ENCODE peak calls at places on chromosomes 4 and X, in five cellular contexts. One of them, this sample, is unnamed.

GRCh38 chr4:186227221-186227620 is at the start of gene KLKB1:
- DNase-seq in AG04449: no peak
- DNase-seq in kidney epithelial cell: no peak
- DNase-seq in choroid plexus epithelial cell: peak; percentile 77
- DNase-seq in fibroblast of lung: peak; percentile 37
- DNase-seq in this sample: no peak

GRCh38 chr4:89158884-89159503 is 47.7 kb downstream of the TIGD2 start:
- DNase-seq in AG04449: no peak
- DNase-seq in fibroblast of lung: peak; percentile 75
- DNase-seq in kidney epithelial cell: no peak
- DNase-seq in choroid plexus epithelial cell: peak; percentile 75
- DNase-seq in this sample: peak; percentile 70

GRCh38 chr4:167380964-167381363 is 146.7 kb upstream of the SPOCK3 start:
- DNase-seq in kidney epithelial cell: no peak
- DNase-seq in choroid plexus epithelial cell: no peak
- DNase-seq in AG04449: no peak
- DNase-seq in fibroblast of lung: no peak
- DNase-seq in this sample: no peak

GRCh38 chrX:13432776-13433605 is 113.1 kb upstream of the ATXN3L start:
- DNase-seq in kidney epithelial cell: no peak
- DNase-seq in choroid plexus epithelial cell: peak; percentile 81
- DNase-seq in fibroblast of lung: peak; percentile 77
- DNase-seq in AG04449: no peak
- DNase-seq in this sample: peak; percentile 89

GRCh38 chr4:125666635-125667034 is 351.9 kb downstream of the FAT4 start:
- DNase-seq in AG04449: no peak
- DNase-seq in kidney epithelial cell: no peak
- DNase-seq in choroid plexus epithelial cell: no peak
- DNase-seq in fibroblast of lung: no peak
- DNase-seq in this sample: no peak

GRCh38 chr4:31069151-31069550 is 349.0 kb downstream of the PCDH7 start:
- DNase-seq in choroid plexus epithelial cell: no peak
- DNase-seq in AG04449: no peak
- DNase-seq in fibroblast of lung: no peak
- DNase-seq in kidney epithelial cell: no peak
- DNase-seq in this sample: no peak

GRCh38 chrX:38052096-38052495 is 45.7 kb downstream of the SYTL5 start:
- DNase-seq in kidney epithelial cell: peak; percentile 77
- DNase-seq in AG04449: peak; percentile 44
- DNase-seq in choroid plexus epithelial cell: peak; percentile 70
- DNase-seq in fibroblast of lung: peak; percentile 90
- DNase-seq in this sample: peak; percentile 78

GRCh38 chr4:89213382-89213701 is 94.3 kb downstream of the GPRIN3 start:
- DNase-seq in fibroblast of lung: no peak
- DNase-seq in choroid plexus epithelial cell: no peak
- DNase-seq in AG04449: no peak
- DNase-seq in kidney epithelial cell: no peak
- DNase-seq in this sample: peak; percentile 1

GRCh38 chrX:1434871-1435240 is 17.9 kb downstream of the ASMTL start:
- DNase-seq in AG04449: no peak
- DNase-seq in fibroblast of lung: no peak
- DNase-seq in kidney epithelial cell: no peak
- DNase-seq in choroid plexus epithelial cell: no peak
- DNase-seq in this sample: no peak

GRCh38 chr4:188819243-188819642 is 680.0 kb downstream of the TRIML1 start:
- DNase-seq in choroid plexus epithelial cell: no peak
- DNase-seq in AG04449: no peak
- DNase-seq in fibroblast of lung: no peak
- DNase-seq in kidney epithelial cell: no peak
- DNase-seq in this sample: no peak

GRCh38 chr4:39255266-39255665 is 72.9 kb downstream of the WDR19 start:
- DNase-seq in fibroblast of lung: peak; percentile 6
- DNase-seq in kidney epithelial cell: peak; percentile 38
- DNase-seq in choroid plexus epithelial cell: peak; percentile 59
- DNase-seq in AG04449: no peak
- DNase-seq in this sample: peak; percentile 67

GRCh38 chr4:128357286-128357685 is 69.7 kb upstream of the PGRMC2 start:
- DNase-seq in fibroblast of lung: no peak
- DNase-seq in AG04449: no peak
- DNase-seq in choroid plexus epithelial cell: no peak
- DNase-seq in kidney epithelial cell: no peak
- DNase-seq in this sample: peak; percentile 74

GRCh38 chr4:40722576-40723161 is 27.1 kb upstream of the NSUN7 start:
- DNase-seq in fibroblast of lung: no peak
- DNase-seq in AG04449: no peak
- DNase-seq in kidney epithelial cell: no peak
- DNase-seq in choroid plexus epithelial cell: no peak
- DNase-seq in this sample: no peak

GRCh38 chr4:129110931-129111330 is 15.0 kb downstream of the C4orf33 start:
- DNase-seq in AG04449: no peak
- DNase-seq in choroid plexus epithelial cell: no peak
- DNase-seq in kidney epithelial cell: no peak
- DNase-seq in fibroblast of lung: no peak
- DNase-seq in this sample: no peak

GRCh38 chrX:56726609-56727008 is 2.4 kb upstream of the NBDY start:
- DNase-seq in AG04449: no peak
- DNase-seq in kidney epithelial cell: no peak
- DNase-seq in choroid plexus epithelial cell: peak; percentile 77
- DNase-seq in fibroblast of lung: peak; percentile 64
- DNase-seq in this sample: peak; percentile 72

GRCh38 chrX:10174810-10175209 is 18.0 kb downstream of the CLCN4 start:
- DNase-seq in choroid plexus epithelial cell: peak; percentile 60
- DNase-seq in AG04449: no peak
- DNase-seq in fibroblast of lung: no peak
- DNase-seq in kidney epithelial cell: no peak
- DNase-seq in this sample: no peak

GRCh38 chr4:113827285-113827684 is 65.7 kb upstream of the CAMK2D start:
- DNase-seq in choroid plexus epithelial cell: no peak
- DNase-seq in kidney epithelial cell: no peak
- DNase-seq in fibroblast of lung: peak; percentile 39
- DNase-seq in AG04449: no peak
- DNase-seq in this sample: peak; percentile 62

DNA sequence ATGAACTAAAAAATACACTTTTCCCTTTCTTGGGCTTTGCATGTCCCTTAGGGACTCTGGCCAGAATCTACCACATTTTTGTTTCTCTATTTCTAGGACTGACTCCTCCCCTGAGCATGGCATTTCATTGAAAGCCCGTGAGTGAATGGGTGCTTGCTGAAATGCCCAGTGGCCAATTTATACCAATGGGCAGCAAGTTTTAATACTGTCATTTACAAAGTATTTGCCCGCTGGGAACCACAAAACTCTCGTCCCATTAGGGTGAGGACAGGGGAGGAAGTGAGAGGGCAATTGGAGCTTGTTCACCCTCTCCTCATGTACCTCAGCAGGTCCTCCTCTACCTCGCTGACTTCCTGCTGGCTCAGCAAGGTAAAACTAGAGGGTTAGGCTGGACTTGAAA is 1.1 kb downstream of the SRPX2 start:
- DNase-seq in fibroblast of lung: no peak
- DNase-seq in choroid plexus epithelial cell: no peak
- DNase-seq in AG04449: no peak
- DNase-seq in kidney epithelial cell: no peak
- DNase-seq in this sample: no peak
- H3K4me3 ChIP-seq in fibroblast of lung: peak overlapping the region; percentile 82
- H3K4me3 ChIP-seq in choroid plexus epithelial cell: peak overlapping the region; percentile 65
- H3K4me3 ChIP-seq in AG04449: peak overlapping the region; percentile 53
- H3K4me3 ChIP-seq in kidney epithelial cell: no peak overlapping the region
- H3K4me3 ChIP-seq in this sample: peak overlapping the region; percentile 49

GRCh38 chr4:3767569-3768288 is 1.5 kb downstream of the ADRA2C start:
- DNase-seq in choroid plexus epithelial cell: peak; percentile 10
- DNase-seq in kidney epithelial cell: no peak
- DNase-seq in AG04449: no peak
- DNase-seq in fibroblast of lung: no peak
- DNase-seq in this sample: peak; percentile 4
- TF ChIP-seq CTCF in choroid plexus epithelial cell: no peak
- TF ChIP-seq CTCF in kidney epithelial cell: no peak
- TF ChIP-seq CTCF in AG04449: no peak
- TF ChIP-seq CTCF in fibroblast of lung: peak; percentile 2
- TF ChIP-seq CTCF in this sample: no peak

DNA sequence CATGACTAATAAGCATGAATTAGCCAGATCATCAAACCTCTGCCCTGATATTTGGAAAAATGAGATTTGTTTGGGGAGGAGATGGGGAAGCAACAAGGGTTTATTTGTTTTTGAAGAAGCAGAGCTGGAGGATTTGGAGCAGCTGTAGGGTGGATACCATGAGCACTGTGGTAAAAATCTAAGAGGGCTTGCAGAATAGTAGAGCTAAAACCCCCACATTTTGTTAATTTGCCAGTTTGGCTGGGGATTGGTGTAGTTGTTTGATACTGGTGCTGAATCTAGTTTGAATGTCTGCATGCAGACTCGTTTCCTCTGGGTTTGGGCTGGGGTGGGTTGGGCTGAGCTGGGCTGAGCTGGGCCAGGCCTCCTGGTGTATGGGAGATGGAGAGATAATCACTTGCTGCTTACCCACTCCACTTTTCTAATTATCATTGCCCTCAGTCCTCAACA is 43.7 kb downstream of the SMAD1 start:
- DNase-seq in kidney epithelial cell: no peak
- DNase-seq in choroid plexus epithelial cell: no peak
- DNase-seq in fibroblast of lung: peak; percentile 83
- DNase-seq in AG04449: no peak
- DNase-seq in this sample: peak; percentile 47
- H3K4me3 ChIP-seq in kidney epithelial cell: no peak overlapping the region
- H3K4me3 ChIP-seq in choroid plexus epithelial cell: no peak overlapping the region
- H3K4me3 ChIP-seq in fibroblast of lung: no peak overlapping the region
- H3K4me3 ChIP-seq in AG04449: no peak overlapping the region
- H3K4me3 ChIP-seq in this sample: no peak overlapping the region

GRCh38 chr4:94595880-94596483 is 144.2 kb downstream of the PDLIM5 start:
- DNase-seq in choroid plexus epithelial cell: peak; percentile 81
- DNase-seq in kidney epithelial cell: peak; percentile 18
- DNase-seq in AG04449: no peak
- DNase-seq in fibroblast of lung: peak; percentile 82
- DNase-seq in this sample: peak; percentile 84
- TF ChIP-seq CTCF in choroid plexus epithelial cell: peak; percentile 59
- TF ChIP-seq CTCF in kidney epithelial cell: peak; percentile 46
- TF ChIP-seq CTCF in AG04449: peak; percentile 22
- TF ChIP-seq CTCF in fibroblast of lung: peak; percentile 52
- TF ChIP-seq CTCF in this sample: peak; percentile 53

GRCh38 chr4:108450236-108450898 is 170.0 kb upstream of the RPL34 start:
- DNase-seq in fibroblast of lung: no peak
- DNase-seq in choroid plexus epithelial cell: no peak
- DNase-seq in AG04449: no peak
- DNase-seq in kidney epithelial cell: no peak
- DNase-seq in this sample: no peak
- H3K4me3 ChIP-seq in fibroblast of lung: no peak overlapping the region
- H3K4me3 ChIP-seq in choroid plexus epithelial cell: no peak overlapping the region
- H3K4me3 ChIP-seq in AG04449: no peak overlapping the region
- H3K4me3 ChIP-seq in kidney epithelial cell: no peak overlapping the region
- H3K4me3 ChIP-seq in this sample: no peak overlapping the region

DNA sequence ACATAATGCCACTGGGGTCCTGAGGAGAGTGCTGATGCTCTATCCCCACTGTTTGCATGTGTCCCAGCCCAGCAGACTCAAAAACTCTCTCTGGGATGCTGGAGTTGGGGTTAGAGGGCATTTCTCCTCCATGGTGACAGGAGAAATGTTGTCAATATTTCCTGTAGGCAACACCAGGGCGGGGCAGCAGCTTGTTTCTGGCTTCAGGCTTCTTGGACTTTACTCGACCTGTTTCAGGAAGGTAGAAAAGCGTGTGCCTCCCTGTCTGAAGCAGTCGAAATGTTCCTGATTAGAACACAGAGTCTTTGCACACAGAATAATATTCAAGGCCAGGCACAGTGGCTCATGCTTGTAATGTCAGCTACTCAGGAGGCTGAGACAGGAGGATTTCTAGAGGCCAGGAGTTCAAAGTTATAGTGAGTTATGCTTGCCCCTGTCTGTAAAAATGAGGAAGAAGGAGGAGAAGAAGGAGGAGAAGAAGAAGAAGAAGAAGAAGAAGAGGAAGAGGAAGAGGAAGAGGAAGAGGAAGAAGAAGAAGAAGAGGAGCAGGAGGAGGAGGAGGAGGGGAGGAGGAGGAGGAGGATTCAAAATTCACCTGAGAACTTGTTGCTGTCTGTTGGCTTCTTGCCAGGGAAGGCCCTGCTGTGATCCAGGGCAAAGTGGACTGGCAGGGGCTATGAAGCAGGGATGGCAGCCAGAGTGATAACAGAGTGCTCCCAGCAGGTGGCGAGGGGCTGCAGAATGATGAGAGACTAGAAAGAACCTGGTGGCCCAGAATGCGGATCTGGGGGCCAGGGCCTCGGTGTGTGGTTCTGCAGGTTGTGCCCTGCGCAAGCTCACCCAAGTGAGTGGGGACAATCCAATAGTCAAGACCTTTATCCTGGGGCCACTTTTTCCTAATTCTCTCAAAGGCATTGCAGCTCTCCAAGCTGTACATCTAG is 82.9 kb downstream of the RTL5 start:
- DNase-seq in AG04449: no peak
- DNase-seq in kidney epithelial cell: no peak
- DNase-seq in choroid plexus epithelial cell: no peak
- DNase-seq in fibroblast of lung: no peak
- DNase-seq in this sample: no peak
- TF ChIP-seq CTCF in AG04449: no peak
- TF ChIP-seq CTCF in kidney epithelial cell: no peak
- TF ChIP-seq CTCF in choroid plexus epithelial cell: no peak
- TF ChIP-seq CTCF in fibroblast of lung: no peak
- TF ChIP-seq CTCF in this sample: no peak

DNA sequence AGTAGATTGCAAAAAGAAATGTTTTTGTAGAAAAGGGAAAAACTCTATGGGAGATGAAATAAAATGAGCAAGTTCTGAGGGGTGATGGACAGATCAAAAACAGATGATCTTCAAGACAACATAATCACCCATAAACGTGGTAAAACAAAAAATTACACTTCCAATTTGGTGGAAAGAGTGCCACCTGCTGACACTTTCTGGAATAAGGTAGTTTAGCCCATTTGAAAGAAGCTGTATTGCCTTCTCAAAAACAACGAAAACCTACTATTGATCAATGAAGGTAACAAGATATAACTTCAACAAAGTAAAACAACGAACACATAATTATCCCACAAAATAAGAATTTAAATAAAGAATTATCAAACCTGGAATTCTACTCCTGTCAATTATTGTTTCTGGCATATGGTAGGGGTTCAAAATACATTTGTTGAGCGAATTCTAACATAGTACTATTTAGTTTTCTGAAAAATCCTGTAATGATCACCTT is 2.5 kb downstream of the COQ2 start:
- DNase-seq in AG04449: no peak
- DNase-seq in fibroblast of lung: peak; percentile 78
- DNase-seq in kidney epithelial cell: peak; percentile 23
- DNase-seq in choroid plexus epithelial cell: peak; percentile 80
- DNase-seq in this sample: peak; percentile 80
- H3K4me3 ChIP-seq in AG04449: no peak overlapping the region
- H3K4me3 ChIP-seq in fibroblast of lung: no peak overlapping the region
- H3K4me3 ChIP-seq in kidney epithelial cell: no peak overlapping the region
- H3K4me3 ChIP-seq in choroid plexus epithelial cell: no peak overlapping the region
- H3K4me3 ChIP-seq in this sample: no peak overlapping the region

GRCh38 chr4:175051974-175052373 is 133.8 kb downstream of the ADAM29 start:
- DNase-seq in AG04449: no peak
- DNase-seq in choroid plexus epithelial cell: peak; percentile 20
- DNase-seq in kidney epithelial cell: no peak
- DNase-seq in fibroblast of lung: no peak
- DNase-seq in this sample: no peak

GRCh38 chr4:175054980-175055379 is 136.8 kb downstream of the ADAM29 start:
- DNase-seq in choroid plexus epithelial cell: no peak
- DNase-seq in AG04449: no peak
- DNase-seq in kidney epithelial cell: no peak
- DNase-seq in fibroblast of lung: no peak
- DNase-seq in this sample: no peak
- TF ChIP-seq CTCF in choroid plexus epithelial cell: no peak
- TF ChIP-seq CTCF in AG04449: no peak
- TF ChIP-seq CTCF in kidney epithelial cell: no peak
- TF ChIP-seq CTCF in fibroblast of lung: no peak
- TF ChIP-seq CTCF in this sample: no peak